ENCODE peak calls at places on chromosomes 4 and X, in ten cellular contexts. X is breast epithelium; S is Right ventricle myocardium superior; B is right atrium auricular region; V is activated CD8-positive, alpha-beta memory T cell treated with anti-CD3 and anti-CD28 coated beads for 1 hour; W is fibroblast of mammary gland; M is KBM-7; R is GM18507; H is SW480; A is AG08395. N is an unnamed sample.

GRCh38 chr4:55124337-55125076 is 888 bp downstream of the KDR start:
- DNase-seq in X (no peak), S (peak), B (no peak), V (no peak), W (peak), M (no peak), R (no peak), H (no peak), A (peak), N (no peak)

GRCh38 chr4:95038791-95039190 is 281.0 kb downstream of the BMPR1B start:
- DNase-seq in X (no peak), S (no peak), B (no peak), V (no peak), W (peak), M (no peak), R (no peak), H (no peak), A (no peak), N (no peak)

GRCh38 chr4:176883108-176883550 is 90.4 kb upstream of the VEGFC start:
- DNase-seq in X (no peak), S (no peak), B (no peak), V (no peak), W (no peak), M (no peak), R (no peak), H (no peak), A (no peak), N (no peak)

GRCh38 chrX:149527705-149528104 is 13.1 kb upstream of the EOLA1 start:
- DNase-seq in X (no peak), S (no peak), B (no peak), V (no peak), W (peak), M (peak), R (no peak), H (peak), A (peak), N (peak)

GRCh38 chr4:122739174-122739573 is 6.7 kb downstream of the BBS12 start:
- DNase-seq in X (no peak), S (no peak), B (no peak), V (no peak), W (peak), M (no peak), R (no peak), H (no peak), A (peak), N (peak)

GRCh38 chr4:87985097-87985886 is 9.8 kb downstream of the SPP1 start:
- DNase-seq in X (no peak), S (peak), B (no peak), V (no peak), W (peak), M (peak), R (no peak), H (peak), A (peak), N (peak)

GRCh38 chrX:3950373-3950772 is 236.9 kb upstream of the PRKX start:
- DNase-seq in X (no peak), S (no peak), B (no peak), V (no peak), W (no peak), M (no peak), R (no peak), H (no peak), A (no peak), N (no peak)

GRCh38 chrX:10433296-10433965 is 187.0 kb downstream of the MID1 start:
- DNase-seq in X (no peak), S (no peak), B (no peak), V (no peak), W (no peak), M (peak), R (no peak), H (no peak), A (no peak), N (no peak)

GRCh38 chr4:155809835-155810234 is 51.0 kb downstream of the GUCY1B1 start:
- DNase-seq in X (no peak), S (no peak), B (no peak), V (no peak), W (peak), M (peak), R (peak), H (peak), A (peak), N (peak)

GRCh38 chr4:98143001-98143899 is at the start of gene STPG2:
- DNase-seq in X (peak), S (peak), B (peak), V (peak), W (peak), M (no peak), R (peak), H (peak), A (peak), N (peak)

GRCh38 chr4:153447175-153447887 is 18.8 kb upstream of the TMEM131L start:
- DNase-seq in X (no peak), S (no peak), B (no peak), V (no peak), W (peak), M (no peak), R (no peak), H (no peak), A (no peak), N (peak)

GRCh38 chr4:22408474-22408873 is 107.4 kb downstream of the ADGRA3 start:
- DNase-seq in X (no peak), S (no peak), B (no peak), V (no peak), W (no peak), M (no peak), R (no peak), H (no peak), A (no peak), N (no peak)

GRCh38 chrX:25003066-25003849 is 12.5 kb downstream of the ARX start:
- DNase-seq in X (no peak), S (no peak), B (no peak), V (no peak), W (no peak), M (no peak), R (no peak), H (no peak), A (no peak), N (no peak)

GRCh38 chr4:28443371-28443770 is 1582.7 kb downstream of the STIM2 start:
- DNase-seq in X (no peak), S (no peak), B (no peak), V (no peak), W (no peak), M (no peak), R (no peak), H (no peak), A (no peak), N (no peak)

GRCh38 chr4:80016506-80016905 is 56.5 kb downstream of the ANTXR2 start:
- DNase-seq in X (no peak), S (no peak), B (no peak), V (no peak), W (peak), M (no peak), R (no peak), H (no peak), A (no peak), N (no peak)

GRCh38 chr4:177246636-177247584 is 62.8 kb upstream of the NEIL3 start:
- DNase-seq in X (no peak), S (no peak), B (no peak), V (no peak), W (peak), M (no peak), R (no peak), H (no peak), A (peak), N (peak)

GRCh38 chrX:54473993-54474859 is 21.8 kb downstream of the FGD1 start:
- DNase-seq in X (no peak), S (no peak), B (no peak), V (no peak), W (no peak), M (no peak), R (no peak), H (peak), A (no peak), N (no peak)

GRCh38 chrX:28586891-28587635 is at the start of gene IL1RAPL1:
- DNase-seq in X (no peak), S (no peak), B (no peak), V (no peak), W (peak), M (peak), R (no peak), H (peak), A (peak), N (peak)

GRCh38 chr4:3792813-3793212 is 26.6 kb downstream of the ADRA2C start:
- DNase-seq in X (no peak), S (no peak), B (no peak), V (no peak), W (peak), M (no peak), R (no peak), H (no peak), A (no peak), N (no peak)

GRCh38 chrX:43423876-43424275 is 232.2 kb upstream of the MAOA start:
- DNase-seq in X (no peak), S (no peak), B (no peak), V (no peak), W (peak), M (no peak), R (no peak), H (no peak), A (no peak), N (no peak)

GRCh38 chrX:11427082-11428033 is 134.1 kb downstream of the AMELX start:
- DNase-seq in X (no peak), S (peak), B (no peak), V (no peak), W (peak), M (no peak), R (no peak), H (no peak), A (peak), N (peak)

GRCh38 chrX:1661048-1661921 is 46.4 kb downstream of the ASMT start:
- DNase-seq in X (no peak), S (peak), B (no peak), V (peak), W (no peak), M (peak), R (no peak), H (peak), A (no peak), N (no peak)

GRCh38 chr4:149999485-150000074 is 78.7 kb upstream of the DCLK2 start:
- DNase-seq in X (no peak), S (no peak), B (no peak), V (no peak), W (peak), M (peak), R (no peak), H (peak), A (peak), N (peak)

N was measured in hepatic stellate cell.